ENCODE peak calls at places on chromosomes 2 and 18, in eight cellular contexts. C is transverse colon; H is astrocyte; T is fibroblast of lung; V is CD8-positive, alpha-beta T cell; Y is uterus; U is aorta; Q is pancreas. E is an unnamed sample.

GRCh38 chr2:110853516-110853915 is 121.1 kb downstream of the ACOXL start:
- DNase-seq in Q (no peak), C (peak; percentile 59), U (no peak), Y (no peak), V (peak; percentile 63), H (no peak), T (peak; percentile 8), E (no peak)

GRCh38 chr2:191176801-191177438 is 26.1 kb upstream of the STAT4 start:
- DNase-seq in H (no peak), C (peak; percentile 24), V (no peak), T (no peak), Y (no peak), Q (no peak), U (no peak), E (no peak)

GRCh38 chr2:155377178-155377780 is 678.8 kb downstream of the KCNJ3 start:
- DNase-seq in Q (no peak), C (no peak), U (no peak), Y (no peak), V (no peak), T (peak; percentile 63), H (peak; percentile 16), E (no peak)

GRCh38 chr2:7209776-7210555 is 292.8 kb downstream of the RNF144A start:
- DNase-seq in T (peak; percentile 13), V (no peak), Q (peak; percentile 15), Y (no peak), H (peak; percentile 89), C (no peak), U (no peak), E (no peak)

GRCh38 chr18:48459016-48459415 is 49.8 kb upstream of the ZBTB7C start:
- DNase-seq in T (no peak), V (no peak), H (no peak), U (no peak), Q (no peak), C (no peak), Y (no peak), E (no peak)

GRCh38 chr2:130827502-130828251 is 9.0 kb upstream of the ARHGEF4 start:
- DNase-seq in C (no peak), H (peak; percentile 94), V (no peak), Y (no peak), U (peak; percentile 8), Q (no peak), T (peak; percentile 21), E (no peak)

GRCh38 chr2:134231965-134232340 is 21.9 kb upstream of the MGAT5 start:
- DNase-seq in H (peak; percentile 76), U (no peak), V (no peak), C (no peak), Y (no peak), T (no peak), Q (no peak), E (no peak)

GRCh38 chr18:49563130-49563540 is 1.3 kb downstream of the LIPG start:
- DNase-seq in Y (no peak), U (no peak), H (peak; percentile 47), T (no peak), C (no peak), Q (no peak), V (no peak), E (no peak)

GRCh38 chr2:202858601-202859000 is 13.0 kb downstream of the ICA1L start:
- DNase-seq in Y (no peak), C (no peak), H (no peak), T (no peak), U (no peak), V (no peak), Q (no peak), E (no peak)

GRCh38 chr2:11152591-11152990 is 2.7 kb upstream of the SLC66A3 start:
- DNase-seq in V (no peak), U (no peak), C (no peak), H (no peak), Q (no peak), Y (no peak), T (no peak), E (no peak)

GRCh38 chr18:55275042-55275897 is 312.7 kb downstream of the TCF4 start:
- DNase-seq in Y (no peak), V (no peak), H (peak; percentile 86), Q (no peak), U (peak; percentile 50), C (no peak), T (peak; percentile 92), E (peak; percentile 42)

GRCh38 chr2:216635701-216636541 is 2.7 kb downstream of the IGFBP2 start:
- DNase-seq in U (peak; percentile 66), H (peak; percentile 45), V (no peak), C (peak; percentile 10), Y (no peak), Q (no peak), T (no peak), E (no peak)

GRCh38 chr2:188659656-188660406 is 314.3 kb upstream of the COL3A1 start:
- DNase-seq in U (no peak), Q (no peak), V (no peak), H (peak; percentile 80), C (no peak), T (peak; percentile 38), Y (no peak), E (no peak)

GRCh38 chr18:3623769-3624545 is 174.0 kb downstream of the TGIF1 start:
- DNase-seq in V (no peak), H (peak; percentile 98), T (peak; percentile 96), Q (peak; percentile 55), C (peak; percentile 85), U (peak; percentile 85), Y (peak; percentile 66), E (peak; percentile 87)

GRCh38 chr2:35973737-35974132 is 381.8 kb upstream of the CRIM1 start:
- DNase-seq in Y (no peak), H (peak; percentile 6), Q (peak; percentile 51), C (no peak), V (no peak), U (no peak), T (no peak), E (no peak)

GRCh38 chr2:196233033-196233807 is 61.8 kb upstream of the STK17B start:
- DNase-seq in Q (peak; percentile 65), V (no peak), U (peak; percentile 63), C (peak; percentile 44), H (peak; percentile 84), T (peak; percentile 80), Y (no peak), E (no peak)

GRCh38 chr2:20620696-20621365 is 30.1 kb downstream of the HS1BP3 start:
- DNase-seq in C (peak; percentile 7), Q (no peak), U (no peak), T (no peak), H (no peak), V (no peak), Y (peak; percentile 16), E (no peak)

GRCh38 chr2:105765415-105766299 is 20.9 kb downstream of the NCK2 start:
- DNase-seq in V (no peak), Y (no peak), T (no peak), H (no peak), C (no peak), Q (no peak), U (no peak), E (no peak)

GRCh38 chr18:1848716-1849115 is 722.6 kb downstream of the METTL4 start:
- DNase-seq in T (no peak), Q (no peak), Y (no peak), H (peak; percentile 58), V (no peak), U (no peak), C (no peak), E (no peak)

GRCh38 chr18:13183359-13183758 is 35.2 kb upstream of the LDLRAD4 start:
- DNase-seq in H (no peak), U (no peak), Q (no peak), C (no peak), Y (no peak), V (no peak), T (no peak), E (no peak)

GRCh38 chr18:40841473-40841872 is 1113.6 kb upstream of the PIK3C3 start:
- DNase-seq in H (peak; percentile 91), T (peak; percentile 61), U (no peak), Y (no peak), Q (no peak), V (no peak), C (no peak), E (no peak)

GRCh38 chr2:82139979-82140611 is 1835.5 kb upstream of the LRRTM1 start:
- DNase-seq in C (peak; percentile 29), V (no peak), Y (no peak), U (no peak), H (no peak), Q (peak; percentile 14), T (no peak), E (no peak)

DNA sequence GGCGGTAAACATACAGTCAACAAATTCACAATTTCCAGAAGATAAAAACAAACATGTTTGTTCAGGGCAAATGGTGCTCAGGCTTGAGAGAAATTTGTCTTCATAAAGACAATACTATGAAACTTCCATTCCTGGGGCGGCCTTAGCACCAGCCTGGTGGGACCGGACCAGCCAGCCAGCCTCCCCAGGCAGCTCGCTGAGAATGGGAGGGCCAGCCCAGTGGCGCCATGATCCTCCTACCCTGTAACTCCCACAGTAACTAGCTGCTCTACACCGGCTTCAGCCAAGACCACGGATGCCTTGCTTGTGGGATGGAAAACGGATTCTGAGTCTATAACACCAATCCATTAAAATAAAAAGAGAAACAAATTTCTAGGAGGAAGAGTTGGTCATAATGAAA is 24.2 kb upstream of the FHOD3 start:
- DNase-seq in Y (no peak), T (no peak), Q (no peak), C (no peak), H (no peak), V (no peak), U (no peak), E (no peak)
- H3K4me3 ChIP-seq in Y (no peak overlapping the region), T (no peak overlapping the region), Q (no peak overlapping the region), C (no peak overlapping the region), H (no peak overlapping the region), V (no peak overlapping the region), U (no peak overlapping the region), E (no peak overlapping the region)

GRCh38 chr2:178568227-178568626 is 88.0 kb downstream of the PLEKHA3 start:
- DNase-seq in Q (no peak), T (no peak), C (no peak), U (no peak), H (no peak), Y (no peak), V (no peak), E (no peak)
- H3K9me3 ChIP-seq in Q (no peaks in the 10 kb centered on the region), T (no peaks in the 10 kb centered on the region), C (no peaks in the 10 kb centered on the region), U (peaks cover 3% of the 10 kb centered on the region), H (peaks cover 2% of the 10 kb centered on the region), Y (no peaks in the 10 kb centered on the region), V (peaks cover 21% of the 10 kb centered on the region), E (no peaks in the 10 kb centered on the region)

GRCh38 chr2:183696028-183696427 is 571.8 kb downstream of the NUP35 start:
- DNase-seq in T (no peak), U (no peak), C (no peak), Q (no peak), Y (no peak), V (no peak), H (no peak), E (no peak)
- H3K4me3 ChIP-seq in T (no peak overlapping the region), U (no peak overlapping the region), C (no peak overlapping the region), Q (no peak overlapping the region), Y (no peak overlapping the region), V (no peak overlapping the region), H (no peak overlapping the region), E (no peak overlapping the region)

DNA sequence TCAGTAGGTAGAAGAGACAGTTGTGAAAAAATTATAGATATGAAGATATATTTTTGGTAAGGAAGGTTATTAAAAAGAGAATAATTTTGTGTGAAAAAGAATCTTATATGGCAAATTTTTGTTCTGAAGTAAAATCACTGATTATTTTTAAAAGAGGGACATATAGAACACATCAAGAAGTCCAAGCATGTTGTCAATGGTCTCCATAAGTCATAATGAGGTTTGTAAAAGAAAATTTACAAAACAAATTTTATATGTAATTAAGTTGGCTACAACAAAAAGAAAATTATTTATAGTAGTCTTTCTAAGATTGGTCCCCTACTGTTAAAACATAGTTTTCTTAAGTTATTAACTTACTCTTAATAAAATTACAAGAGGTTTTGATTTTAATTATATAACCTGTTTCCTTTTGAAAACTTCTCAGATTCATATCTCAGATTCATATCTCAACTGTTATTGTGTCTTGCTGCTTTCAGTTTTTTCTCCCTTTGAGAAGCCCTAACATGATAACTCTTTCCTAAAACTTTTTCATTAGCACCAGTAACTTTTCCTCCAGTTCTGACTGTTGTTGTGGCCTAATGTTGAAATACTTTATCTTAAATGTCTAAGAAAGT is 81.2 kb downstream of the SH3YL1 start:
- DNase-seq in U (no peak), T (no peak), Y (no peak), C (no peak), H (no peak), Q (no peak), V (no peak), E (no peak)
- H3K9me3 ChIP-seq in U (peaks cover 3% of the 10 kb centered on the region), T (no peaks in the 10 kb centered on the region), Y (no peaks in the 10 kb centered on the region), C (no peaks in the 10 kb centered on the region), H (peaks cover 3% of the 10 kb centered on the region), Q (no peaks in the 10 kb centered on the region), V (peaks cover 3% of the 10 kb centered on the region), E (no peaks in the 10 kb centered on the region)

E was measured in right cardiac atrium.